ENCODE peak calls at places on chromosome 17, in four cellular contexts. I is A172, Q is fibroblast of gingiva, X is iPS-NIHi11. Z is an unnamed sample.

GRCh38 chr17:76051071-76051467 is 21.2 kb downstream of the SRP68 start:
- DNase-seq in Q (no peak), I (peak), X (no peak), Z (no peak)

GRCh38 chr17:9238340-9239259 is 217.3 kb downstream of the NTN1 start:
- DNase-seq in X (no peak), Q (no peak), I (no peak), Z (no peak)

GRCh38 chr17:66462010-66462409 is 159.6 kb downstream of the PRKCA start:
- DNase-seq in Q (peak), X (no peak), I (no peak), Z (no peak)

GRCh38 chr17:1645207-1646171 is at the start of gene SCARF1:
- DNase-seq in Q (no peak), I (no peak), X (no peak), Z (peak)

GRCh38 chr17:78774956-78775571 is 7.0 kb downstream of the CYTH1 start:
- DNase-seq in X (no peak), Q (no peak), I (no peak), Z (no peak)

GRCh38 chr17:75764711-75765421 is at the start of gene GALK1:
- DNase-seq in X (peak), I (peak), Q (peak), Z (peak)

GRCh38 chr17:1197379-1197778 is 17.6 kb upstream of the ABR start:
- DNase-seq in Q (peak), I (no peak), X (no peak), Z (peak)

GRCh38 chr17:62906881-62907280 is 59.2 kb upstream of the TANC2 start:
- DNase-seq in I (no peak), X (no peak), Q (no peak), Z (no peak)

GRCh38 chr17:35890774-35891155 is 10.6 kb upstream of the CCL5 start:
- DNase-seq in Q (no peak), I (no peak), X (peak), Z (no peak)

GRCh38 chr17:7745748-7746470 is 28.4 kb downstream of the DNAH2 start:
- DNase-seq in X (peak), Q (peak), I (peak), Z (peak)

GRCh38 chr17:66576473-66576872 is 258.4 kb upstream of the CACNG5 start:
- DNase-seq in X (no peak), I (no peak), Q (no peak), Z (no peak)

GRCh38 chr17:46950615-46950996 is 27.6 kb downstream of the GOSR2 start:
- DNase-seq in X (no peak), Q (no peak), I (no peak), Z (no peak)

GRCh38 chr17:37844158-37844976 is 79.8 kb upstream of the TBC1D3K start:
- DNase-seq in Q (peak), I (no peak), X (peak), Z (peak)

GRCh38 chr17:8012996-8013640 is 10.7 kb downstream of the GUCY2D start:
- DNase-seq in I (no peak), Q (no peak), X (no peak), Z (no peak)

GRCh38 chr17:29004081-29004692 is 1.6 kb downstream of the SEZ6 start:
- DNase-seq in I (peak), X (no peak), Q (no peak), Z (peak)

GRCh38 chr17:79081571-79082276 is 7.1 kb downstream of the ENGASE start:
- DNase-seq in X (no peak), I (no peak), Q (no peak), Z (no peak)

GRCh38 chr17:50507871-50508572 is at the start of gene MYCBPAP:
- DNase-seq in I (no peak), Q (peak), X (peak), Z (peak)

GRCh38 chr17:1039511-1040215 is 42.7 kb downstream of the TIMM22 start:
- DNase-seq in X (peak), Q (no peak), I (no peak), Z (no peak)

GRCh38 chr17:10628756-10629155 is 28.4 kb downstream of the MYH3 start:
- DNase-seq in X (peak), I (no peak), Q (no peak), Z (no peak)

GRCh38 chr17:73933871-73934270 is 269.6 kb upstream of the RPL38 start:
- DNase-seq in Q (no peak), X (no peak), I (peak), Z (no peak)

GRCh38 chr17:56913867-56914640 is at the start of gene TRIM25:
- DNase-seq in Q (peak), X (peak), I (peak), Z (peak)

GRCh38 chr17:79624658-79625478 is 14.0 kb upstream of the RBFOX3 start:
- DNase-seq in Q (no peak), X (peak), I (no peak), Z (no peak)

GRCh38 chr17:76888661-76889060 is 20.5 kb downstream of the MGAT5B start:
- DNase-seq in I (no peak), Q (no peak), X (peak), Z (no peak)

GRCh38 chr17:30433514-30433913 is 43.7 kb upstream of the GOSR1 start:
- DNase-seq in Q (peak), I (peak), X (peak), Z (peak)

GRCh38 chr17:77437017-77437416 is 296.2 kb downstream of the SEC14L1 start:
- DNase-seq in Q (peak), I (no peak), X (no peak), Z (peak)

GRCh38 chr17:17109231-17109630 is 67.0 kb downstream of the MPRIP start:
- DNase-seq in Q (no peak), X (no peak), I (no peak), Z (no peak)

GRCh38 chr17:37365589-37365988 is 10.2 kb upstream of the C17orf78 start:
- DNase-seq in X (no peak), I (no peak), Q (no peak), Z (no peak)

GRCh38 chr17:48153711-48154642 is 46.4 kb downstream of the SNX11 start:
- DNase-seq in X (peak), Q (peak), I (peak), Z (peak)

GRCh38 chr17:1137465-1137894 is 42.3 kb downstream of the ABR start:
- DNase-seq in Q (no peak), X (peak), I (no peak), Z (no peak)

GRCh38 chr17:10741416-10742140 is 11.8 kb upstream of the TMEM220 start:
- DNase-seq in I (no peak), X (no peak), Q (no peak), Z (no peak)

GRCh38 chr17:69320210-69320907 is 6.6 kb downstream of the ABCA5 start:
- DNase-seq in I (no peak), Q (no peak), X (no peak), Z (no peak)

GRCh38 chr17:8409966-8410881 is 12.6 kb upstream of the RNF222 start:
- DNase-seq in Q (peak), X (peak), I (peak), Z (peak)

GRCh38 chr17:48134912-48135480 is 27.4 kb downstream of the SNX11 start:
- DNase-seq in Q (no peak), I (no peak), X (peak), Z (no peak)

GRCh38 chr17:19672009-19672837 is 23.7 kb downstream of the ALDH3A2 start:
- DNase-seq in Q (peak), I (peak), X (no peak), Z (no peak)

GRCh38 chr17:56834380-56835258 is 668 bp downstream of the DGKE start:
- DNase-seq in I (no peak), X (peak), Q (peak), Z (peak)

GRCh38 chr17:13562271-13562800 is 39.4 kb downstream of the HS3ST3A1 start:
- DNase-seq in Q (peak), X (no peak), I (peak), Z (peak)